ENCODE peak calls at places on chromosome 10, in eight cellular contexts. One of them, this sample, is unnamed.

GRCh38 chr10:31749293-31749692 is 179.3 kb downstream of the ARHGAP12 start:
- DNase-seq in progenitor cell of endocrine pancreas: no peak
- DNase-seq in cardiac muscle cell: no peak
- DNase-seq in hippocampal formation: no peak
- DNase-seq in AG20443: no peak
- DNase-seq in NCI-H1092 treated with DMSO at 0.1 percent for 48 hours: peak
- DNase-seq in left colon: no peak
- DNase-seq in GM12865: no peak
- DNase-seq in this sample: no peak

GRCh38 chr10:69051303-69051702 is 36.6 kb upstream of the SRGN start:
- DNase-seq in progenitor cell of endocrine pancreas: no peak
- DNase-seq in cardiac muscle cell: no peak
- DNase-seq in hippocampal formation: no peak
- DNase-seq in AG20443: peak
- DNase-seq in NCI-H1092 treated with DMSO at 0.1 percent for 48 hours: no peak
- DNase-seq in left colon: peak
- DNase-seq in GM12865: peak
- DNase-seq in this sample: no peak

GRCh38 chr10:124155781-124156401 is 62.5 kb upstream of the CHST15 start:
- DNase-seq in progenitor cell of endocrine pancreas: no peak
- DNase-seq in cardiac muscle cell: peak
- DNase-seq in hippocampal formation: no peak
- DNase-seq in AG20443: peak
- DNase-seq in NCI-H1092 treated with DMSO at 0.1 percent for 48 hours: no peak
- DNase-seq in left colon: no peak
- DNase-seq in GM12865: no peak
- DNase-seq in this sample: no peak

GRCh38 chr10:113683300-113683699 is 3.6 kb downstream of the CASP7 start:
- DNase-seq in progenitor cell of endocrine pancreas: no peak
- DNase-seq in cardiac muscle cell: no peak
- DNase-seq in hippocampal formation: no peak
- DNase-seq in AG20443: no peak
- DNase-seq in NCI-H1092 treated with DMSO at 0.1 percent for 48 hours: no peak
- DNase-seq in left colon: no peak
- DNase-seq in GM12865: peak
- DNase-seq in this sample: no peak

GRCh38 chr10:18960466-18961079 is 88.0 kb upstream of the MALRD1 start:
- DNase-seq in progenitor cell of endocrine pancreas: no peak
- DNase-seq in cardiac muscle cell: no peak
- DNase-seq in hippocampal formation: no peak
- DNase-seq in AG20443: no peak
- DNase-seq in NCI-H1092 treated with DMSO at 0.1 percent for 48 hours: no peak
- DNase-seq in left colon: no peak
- DNase-seq in GM12865: no peak
- DNase-seq in this sample: no peak

GRCh38 chr10:79562135-79562756 is 2.0 kb upstream of the SFTPA2 start:
- DNase-seq in progenitor cell of endocrine pancreas: peak
- DNase-seq in cardiac muscle cell: peak
- DNase-seq in hippocampal formation: peak
- DNase-seq in AG20443: peak
- DNase-seq in NCI-H1092 treated with DMSO at 0.1 percent for 48 hours: peak
- DNase-seq in left colon: peak
- DNase-seq in GM12865: peak
- DNase-seq in this sample: peak

GRCh38 chr10:10796061-10796773 is 221.5 kb upstream of the CELF2 start:
- DNase-seq in progenitor cell of endocrine pancreas: no peak
- DNase-seq in cardiac muscle cell: no peak
- DNase-seq in hippocampal formation: no peak
- DNase-seq in AG20443: peak
- DNase-seq in NCI-H1092 treated with DMSO at 0.1 percent for 48 hours: no peak
- DNase-seq in left colon: no peak
- DNase-seq in GM12865: no peak
- DNase-seq in this sample: no peak

GRCh38 chr10:7525314-7526016 is 114.6 kb upstream of the SFMBT2 start:
- DNase-seq in progenitor cell of endocrine pancreas: peak
- DNase-seq in cardiac muscle cell: peak
- DNase-seq in hippocampal formation: peak
- DNase-seq in AG20443: peak
- DNase-seq in NCI-H1092 treated with DMSO at 0.1 percent for 48 hours: peak
- DNase-seq in left colon: peak
- DNase-seq in GM12865: peak
- DNase-seq in this sample: peak

GRCh38 chr10:34737772-34738169 is 77.3 kb downstream of the PARD3 start:
- DNase-seq in progenitor cell of endocrine pancreas: no peak
- DNase-seq in cardiac muscle cell: no peak
- DNase-seq in hippocampal formation: no peak
- DNase-seq in AG20443: no peak
- DNase-seq in NCI-H1092 treated with DMSO at 0.1 percent for 48 hours: no peak
- DNase-seq in left colon: no peak
- DNase-seq in GM12865: no peak
- DNase-seq in this sample: no peak

GRCh38 chr10:78778446-78779338 is 290.1 kb upstream of the ZMIZ1 start:
- DNase-seq in progenitor cell of endocrine pancreas: no peak
- DNase-seq in cardiac muscle cell: no peak
- DNase-seq in hippocampal formation: no peak
- DNase-seq in AG20443: no peak
- DNase-seq in NCI-H1092 treated with DMSO at 0.1 percent for 48 hours: no peak
- DNase-seq in left colon: no peak
- DNase-seq in GM12865: no peak
- DNase-seq in this sample: no peak

GRCh38 chr10:8158439-8159071 is 104.1 kb downstream of the GATA3 start:
- DNase-seq in progenitor cell of endocrine pancreas: no peak
- DNase-seq in cardiac muscle cell: no peak
- DNase-seq in hippocampal formation: no peak
- DNase-seq in AG20443: no peak
- DNase-seq in NCI-H1092 treated with DMSO at 0.1 percent for 48 hours: no peak
- DNase-seq in left colon: no peak
- DNase-seq in GM12865: no peak
- DNase-seq in this sample: peak

GRCh38 chr10:10942441-10942840 is 75.2 kb upstream of the CELF2 start:
- DNase-seq in progenitor cell of endocrine pancreas: no peak
- DNase-seq in cardiac muscle cell: no peak
- DNase-seq in hippocampal formation: no peak
- DNase-seq in AG20443: peak
- DNase-seq in NCI-H1092 treated with DMSO at 0.1 percent for 48 hours: no peak
- DNase-seq in left colon: no peak
- DNase-seq in GM12865: no peak
- DNase-seq in this sample: peak

GRCh38 chr10:44907576-44907975 is 3.6 kb upstream of the TMEM72 start:
- DNase-seq in progenitor cell of endocrine pancreas: no peak
- DNase-seq in cardiac muscle cell: no peak
- DNase-seq in hippocampal formation: no peak
- DNase-seq in AG20443: no peak
- DNase-seq in NCI-H1092 treated with DMSO at 0.1 percent for 48 hours: no peak
- DNase-seq in left colon: no peak
- DNase-seq in GM12865: no peak
- DNase-seq in this sample: no peak

GRCh38 chr10:70315815-70316214 is 32.0 kb upstream of the NPFFR1 start:
- DNase-seq in progenitor cell of endocrine pancreas: no peak
- DNase-seq in cardiac muscle cell: peak
- DNase-seq in hippocampal formation: no peak
- DNase-seq in AG20443: no peak
- DNase-seq in NCI-H1092 treated with DMSO at 0.1 percent for 48 hours: no peak
- DNase-seq in left colon: no peak
- DNase-seq in GM12865: no peak
- DNase-seq in this sample: no peak

GRCh38 chr10:36519909-36520308 is 605.5 kb upstream of the ANKRD30A start:
- DNase-seq in progenitor cell of endocrine pancreas: no peak
- DNase-seq in cardiac muscle cell: no peak
- DNase-seq in hippocampal formation: no peak
- DNase-seq in AG20443: no peak
- DNase-seq in NCI-H1092 treated with DMSO at 0.1 percent for 48 hours: no peak
- DNase-seq in left colon: no peak
- DNase-seq in GM12865: no peak
- DNase-seq in this sample: no peak